ENCODE peak calls at places on chromosomes 16 and 17, in five cellular contexts. One of them, this sample, is unnamed.

GRCh38 chr17:77599699-77600098 is 358.8 kb upstream of the TNRC6C start:
- DNase-seq in stomach: no peak
- DNase-seq in sigmoid colon: no peak
- DNase-seq in A549: no peak
- DNase-seq in H1: no peak
- DNase-seq in this sample: no peak

GRCh38 chr17:40284085-40284713 is 3.5 kb upstream of the CDC6 start:
- DNase-seq in stomach: no peak
- DNase-seq in H1: no peak
- DNase-seq in sigmoid colon: no peak
- DNase-seq in A549: no peak
- DNase-seq in this sample: peak; percentile 36

GRCh38 chr16:72739577-72739976 is 308.4 kb downstream of the ZFHX3 start:
- DNase-seq in A549: no peak
- DNase-seq in H1: no peak
- DNase-seq in stomach: no peak
- DNase-seq in sigmoid colon: no peak
- DNase-seq in this sample: no peak

GRCh38 chr17:73561066-73561465 is 83.2 kb downstream of the SDK2 start:
- DNase-seq in H1: no peak
- DNase-seq in stomach: no peak
- DNase-seq in sigmoid colon: no peak
- DNase-seq in A549: no peak
- DNase-seq in this sample: no peak

GRCh38 chr17:5868916-5869475 is 201.2 kb upstream of the WSCD1 start:
- DNase-seq in A549: no peak
- DNase-seq in sigmoid colon: no peak
- DNase-seq in stomach: no peak
- DNase-seq in H1: peak; percentile 34
- DNase-seq in this sample: no peak

GRCh38 chr16:29820730-29821662 is 734 bp downstream of the MVP start:
- DNase-seq in stomach: peak; percentile 86
- DNase-seq in sigmoid colon: no peak
- DNase-seq in A549: peak; percentile 59
- DNase-seq in H1: no peak
- DNase-seq in this sample: peak; percentile 91

GRCh38 chr16:83802135-83802534 is 5.6 kb upstream of the HSBP1 start:
- DNase-seq in stomach: no peak
- DNase-seq in sigmoid colon: no peak
- DNase-seq in H1: no peak
- DNase-seq in A549: peak; percentile 15
- DNase-seq in this sample: no peak

GRCh38 chr17:4840893-4841242 is 7.7 kb downstream of the MINK1 start:
- DNase-seq in sigmoid colon: no peak
- DNase-seq in H1: no peak
- DNase-seq in A549: no peak
- DNase-seq in stomach: no peak
- DNase-seq in this sample: no peak

GRCh38 chr17:78742901-78743300 is 39.2 kb downstream of the CYTH1 start:
- DNase-seq in A549: no peak
- DNase-seq in H1: no peak
- DNase-seq in stomach: no peak
- DNase-seq in sigmoid colon: no peak
- DNase-seq in this sample: no peak

GRCh38 chr17:50365165-50365564 is 7.8 kb downstream of the MRPL27 start:
- DNase-seq in stomach: no peak
- DNase-seq in sigmoid colon: peak; percentile 26
- DNase-seq in A549: no peak
- DNase-seq in H1: no peak
- DNase-seq in this sample: no peak

GRCh38 chr16:89138843-89139520 is 32.6 kb upstream of the CDH15 start:
- DNase-seq in A549: no peak
- DNase-seq in H1: no peak
- DNase-seq in stomach: no peak
- DNase-seq in sigmoid colon: no peak
- DNase-seq in this sample: no peak

GRCh38 chr17:29143894-29144293 is 36.3 kb downstream of the MYO18A start:
- DNase-seq in H1: no peak
- DNase-seq in stomach: no peak
- DNase-seq in A549: peak; percentile 67
- DNase-seq in sigmoid colon: no peak
- DNase-seq in this sample: no peak

GRCh38 chr17:15278381-15278780 is 13.3 kb upstream of the PMP22 start:
- DNase-seq in stomach: no peak
- DNase-seq in sigmoid colon: no peak
- DNase-seq in A549: peak; percentile 41
- DNase-seq in H1: no peak
- DNase-seq in this sample: no peak

GRCh38 chr16:1903845-1904820 is 14.1 kb downstream of the HS3ST6 start:
- DNase-seq in stomach: no peak
- DNase-seq in sigmoid colon: no peak
- DNase-seq in A549: no peak
- DNase-seq in H1: no peak
- DNase-seq in this sample: no peak

GRCh38 chr17:4719684-4720221 is 9.3 kb downstream of the ARRB2 start:
- DNase-seq in stomach: peak; percentile 75
- DNase-seq in sigmoid colon: no peak
- DNase-seq in H1: no peak
- DNase-seq in A549: peak; percentile 89
- DNase-seq in this sample: no peak

GRCh38 chr17:14780116-14780515 is 479.2 kb downstream of the HS3ST3B1 start:
- DNase-seq in sigmoid colon: no peak
- DNase-seq in stomach: no peak
- DNase-seq in H1: no peak
- DNase-seq in A549: no peak
- DNase-seq in this sample: no peak

GRCh38 chr16:27491894-27492587 is 57.7 kb downstream of the GTF3C1 start:
- DNase-seq in A549: no peak
- DNase-seq in sigmoid colon: no peak
- DNase-seq in stomach: no peak
- DNase-seq in H1: no peak
- DNase-seq in this sample: no peak

GRCh38 chr17:46978489-46979022 is 497 bp downstream of the RPRML start:
- DNase-seq in A549: peak; percentile 36
- DNase-seq in stomach: no peak
- DNase-seq in H1: peak; percentile 64
- DNase-seq in sigmoid colon: no peak
- DNase-seq in this sample: no peak

GRCh38 chr16:85555549-85556455 is 57.3 kb upstream of the GSE1 start:
- DNase-seq in A549: peak; percentile 18
- DNase-seq in stomach: peak; percentile 55
- DNase-seq in H1: peak; percentile 49
- DNase-seq in sigmoid colon: no peak
- DNase-seq in this sample: peak; percentile 75

GRCh38 chr17:81057079-81057730 is 22.3 kb downstream of the BAIAP2 start:
- DNase-seq in stomach: peak; percentile 84
- DNase-seq in sigmoid colon: peak; percentile 93
- DNase-seq in A549: peak; percentile 31
- DNase-seq in H1: no peak
- DNase-seq in this sample: peak; percentile 85

GRCh38 chr16:52407778-52408177 is 139.2 kb downstream of the TOX3 start:
- DNase-seq in A549: no peak
- DNase-seq in H1: no peak
- DNase-seq in sigmoid colon: no peak
- DNase-seq in stomach: no peak
- DNase-seq in this sample: no peak

GRCh38 chr16:4142268-4142667 is 26.0 kb upstream of the ADCY9 start:
- DNase-seq in H1: no peak
- DNase-seq in sigmoid colon: no peak
- DNase-seq in A549: no peak
- DNase-seq in stomach: no peak
- DNase-seq in this sample: no peak

GRCh38 chr17:56593073-56593740 is at the start of gene NOG:
- DNase-seq in H1: peak; percentile 73
- DNase-seq in sigmoid colon: no peak
- DNase-seq in stomach: no peak
- DNase-seq in A549: peak; percentile 80
- DNase-seq in this sample: no peak

GRCh38 chr17:50547736-50548083 is 736 bp downstream of the SPATA20 start:
- DNase-seq in H1: no peak
- DNase-seq in sigmoid colon: no peak
- DNase-seq in A549: peak; percentile 45
- DNase-seq in stomach: peak; percentile 49
- DNase-seq in this sample: peak; percentile 69

GRCh38 chr17:36008998-36009665 is 7.8 kb upstream of the CCL15 start:
- DNase-seq in A549: peak; percentile 25
- DNase-seq in sigmoid colon: no peak
- DNase-seq in stomach: no peak
- DNase-seq in H1: peak; percentile 69
- DNase-seq in this sample: no peak

GRCh38 chr17:49985310-49985990 is 9.6 kb downstream of the DLX3 start:
- DNase-seq in sigmoid colon: peak; percentile 17
- DNase-seq in H1: no peak
- DNase-seq in stomach: no peak
- DNase-seq in A549: no peak
- DNase-seq in this sample: no peak

GRCh38 chr17:42088736-42089135 is 9.5 kb downstream of the ZNF385C start:
- DNase-seq in sigmoid colon: no peak
- DNase-seq in stomach: no peak
- DNase-seq in H1: no peak
- DNase-seq in A549: no peak
- DNase-seq in this sample: no peak

GRCh38 chr17:42087042-42087701 is 11.1 kb downstream of the ZNF385C start:
- DNase-seq in A549: no peak
- DNase-seq in stomach: no peak
- DNase-seq in sigmoid colon: no peak
- DNase-seq in H1: no peak
- DNase-seq in this sample: no peak

GRCh38 chr17:42090964-42091790 is 7.1 kb downstream of the ZNF385C start:
- DNase-seq in H1: no peak
- DNase-seq in A549: no peak
- DNase-seq in sigmoid colon: no peak
- DNase-seq in stomach: no peak
- DNase-seq in this sample: no peak

DNA sequence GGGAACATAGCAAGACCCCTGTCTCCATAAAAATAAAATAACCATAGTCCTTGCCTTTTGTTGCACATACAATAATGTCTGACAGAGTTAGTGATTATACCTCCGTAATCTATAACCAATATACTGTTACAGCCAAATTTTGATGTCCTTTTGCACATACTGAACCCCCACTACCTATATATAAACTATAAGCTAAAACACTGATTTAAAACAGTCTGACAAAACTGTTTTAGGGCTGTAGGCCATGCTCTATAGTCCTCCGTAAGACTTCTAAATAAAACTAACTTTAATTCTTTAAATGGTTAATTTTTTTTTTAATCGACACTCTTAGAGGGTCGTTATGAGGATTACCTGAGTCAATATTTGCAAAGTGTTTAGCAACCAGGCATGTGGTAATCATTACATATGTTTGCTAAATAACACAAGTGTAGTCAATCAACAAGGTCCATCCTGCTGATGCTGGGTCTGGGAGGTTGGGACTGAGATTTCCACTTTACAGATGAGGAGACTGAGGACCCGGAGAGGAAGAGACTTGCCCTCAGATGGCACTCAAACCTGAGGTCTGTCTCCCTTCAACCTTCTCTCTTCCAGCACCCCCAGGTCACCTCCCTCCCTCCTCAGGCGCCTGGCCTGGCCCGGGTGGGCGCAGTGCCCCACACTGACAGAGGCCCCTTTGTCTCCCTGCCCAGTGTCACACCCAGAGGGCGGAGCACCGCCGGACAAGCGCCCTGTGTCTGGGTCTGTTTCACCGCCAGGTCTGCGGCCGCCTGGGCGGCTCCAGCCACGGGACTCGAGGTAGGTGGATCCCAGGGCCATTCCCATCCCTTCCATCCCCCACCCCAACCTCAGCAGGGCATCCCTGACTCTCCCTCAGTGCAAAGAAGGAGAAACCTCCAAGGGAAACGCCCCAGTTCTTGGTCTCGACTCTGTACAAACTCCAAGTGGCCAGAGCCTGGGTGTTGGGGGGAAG is 10.3 kb downstream of the ZNF385C start:
- DNase-seq in H1: no peak
- DNase-seq in stomach: no peak
- DNase-seq in sigmoid colon: no peak
- DNase-seq in A549: no peak
- DNase-seq in this sample: no peak
- TF ChIP-seq EP300 in H1: no peak
- TF ChIP-seq EP300 in stomach: no peak
- TF ChIP-seq EP300 in sigmoid colon: no peak
- TF ChIP-seq EP300 in A549: no peak
- TF ChIP-seq EP300 in this sample: no peak

GRCh38 chr17:54979657-54980056 is 11.1 kb downstream of the STXBP4 start:
- DNase-seq in H1: no peak
- DNase-seq in stomach: no peak
- DNase-seq in A549: no peak
- DNase-seq in sigmoid colon: no peak
- DNase-seq in this sample: no peak

GRCh38 chr17:54980372-54980771 is 11.8 kb downstream of the STXBP4 start:
- DNase-seq in H1: no peak
- DNase-seq in A549: no peak
- DNase-seq in stomach: no peak
- DNase-seq in sigmoid colon: no peak
- DNase-seq in this sample: no peak

GRCh38 chr17:54983260-54983659 is 14.7 kb downstream of the STXBP4 start:
- DNase-seq in A549: no peak
- DNase-seq in sigmoid colon: no peak
- DNase-seq in H1: no peak
- DNase-seq in stomach: no peak
- DNase-seq in this sample: no peak

GRCh38 chr17:54977744-54978143 is 9.2 kb downstream of the STXBP4 start:
- DNase-seq in stomach: no peak
- DNase-seq in sigmoid colon: no peak
- DNase-seq in H1: no peak
- DNase-seq in A549: no peak
- DNase-seq in this sample: no peak

DNA sequence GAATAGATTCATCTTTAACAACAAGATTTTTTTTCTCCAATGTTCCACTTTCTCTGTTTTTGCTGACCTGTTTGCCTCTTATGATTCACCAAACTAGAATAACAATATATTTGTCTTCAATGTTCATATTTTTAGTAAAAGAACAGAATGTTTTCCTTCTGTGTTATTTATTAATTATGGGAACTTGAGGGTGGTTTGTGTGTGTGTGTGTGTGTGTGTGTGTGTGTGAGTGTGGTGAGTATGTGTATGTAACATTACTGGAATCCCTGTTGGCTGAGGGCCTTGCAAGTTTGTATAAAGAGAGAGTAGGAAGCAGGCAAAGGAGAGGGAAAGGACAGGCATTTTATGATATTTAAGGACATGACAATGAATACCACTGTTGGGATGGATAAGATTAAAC is 13.8 kb downstream of the STXBP4 start:
- DNase-seq in stomach: no peak
- DNase-seq in sigmoid colon: peak; percentile 66
- DNase-seq in A549: peak; percentile 24
- DNase-seq in H1: no peak
- DNase-seq in this sample: no peak
- TF ChIP-seq EP300 in stomach: no peak
- TF ChIP-seq EP300 in sigmoid colon: no peak
- TF ChIP-seq EP300 in A549: no peak
- TF ChIP-seq EP300 in H1: no peak
- TF ChIP-seq EP300 in this sample: no peak

GRCh38 chr17:60077672-60078519 is 825 bp downstream of the HEATR6 start:
- DNase-seq in stomach: no peak
- DNase-seq in H1: no peak
- DNase-seq in A549: no peak
- DNase-seq in sigmoid colon: no peak
- DNase-seq in this sample: no peak
- TF ChIP-seq EP300 in stomach: no peak
- TF ChIP-seq EP300 in H1: no peak
- TF ChIP-seq EP300 in A549: no peak
- TF ChIP-seq EP300 in sigmoid colon: no peak
- TF ChIP-seq EP300 in this sample: no peak

GRCh38 chr16:56641166-56641565 is 2.7 kb downstream of the MT1A start:
- DNase-seq in sigmoid colon: no peak
- DNase-seq in A549: no peak
- DNase-seq in stomach: no peak
- DNase-seq in H1: no peak
- DNase-seq in this sample: no peak
- TF ChIP-seq EP300 in sigmoid colon: no peak
- TF ChIP-seq EP300 in A549: no peak
- TF ChIP-seq EP300 in stomach: no peak
- TF ChIP-seq EP300 in H1: no peak
- TF ChIP-seq EP300 in this sample: no peak